ENCODE peak calls at places on chromosomes 3 and 15, in eight cellular contexts. K, F, P, O, Q, N, W and Y are unnamed samples. For H3K4me1, the result is how much of the 10 kb centered on the place peaks cover.

GRCh38 chr15:74376825-74377581 is 9.6 kb upstream of the CYP11A1 start:
- DNase-seq in K (no peak), F (peak), P (no peak), O (no peak), Q (no peak), N (peak), W (no peak), Y (no peak)

GRCh38 chr3:187694801-187695200 is 7.6 kb downstream of the RTP2 start:
- DNase-seq in K (no peak), F (no peak), P (no peak), O (no peak), Q (no peak), N (no peak), W (no peak), Y (no peak)

GRCh38 chr3:50278106-50278867 is 600 bp upstream of the LSMEM2 start:
- DNase-seq in K (no peak), F (no peak), P (no peak), O (no peak), Q (no peak), N (no peak), W (no peak), Y (no peak)

GRCh38 chr15:35470441-35470840 is 75.5 kb downstream of the DPH6 start:
- DNase-seq in K (no peak), F (no peak), P (no peak), O (no peak), Q (no peak), N (no peak), W (no peak), Y (no peak)

GRCh38 chr3:27345959-27346865 is 23.0 kb downstream of the NEK10 start:
- DNase-seq in K (no peak), F (no peak), P (no peak), O (no peak), Q (no peak), N (no peak), W (no peak), Y (no peak)

GRCh38 chr3:153927107-153927506 is 194.1 kb upstream of the ARHGEF26 start:
- DNase-seq in K (peak), F (no peak), P (no peak), O (no peak), Q (peak), N (no peak), W (no peak), Y (no peak)

GRCh38 chr15:67101981-67102929 is 36.9 kb downstream of the SMAD3 start:
- DNase-seq in K (peak), F (no peak), P (no peak), O (no peak), Q (peak), N (no peak), W (no peak), Y (no peak)

GRCh38 chr3:53675942-53676341 is 170.3 kb downstream of the CHDH start:
- DNase-seq in K (no peak), F (no peak), P (no peak), O (no peak), Q (no peak), N (no peak), W (no peak), Y (no peak)

GRCh38 chr3:177554900-177555759 is 357.8 kb upstream of the TBL1XR1 start:
- DNase-seq in K (no peak), F (no peak), P (no peak), O (peak), Q (no peak), N (no peak), W (no peak), Y (no peak)

GRCh38 chr3:194404365-194405140 is 5.5 kb upstream of the GP5 start:
- DNase-seq in K (peak), F (no peak), P (no peak), O (peak), Q (no peak), N (no peak), W (no peak), Y (no peak)

GRCh38 chr3:53709856-53710674 is 136.2 kb downstream of the CHDH start:
- DNase-seq in K (peak), F (peak), P (peak), O (peak), Q (no peak), N (peak), W (peak), Y (peak)

GRCh38 chr15:81336568-81336967 is 12.6 kb upstream of the STARD5 start:
- DNase-seq in K (peak), F (no peak), P (no peak), O (no peak), Q (no peak), N (no peak), W (no peak), Y (no peak)

GRCh38 chr3:132870596-132870995 is 148.4 kb upstream of the NPHP3 start:
- DNase-seq in K (no peak), F (no peak), P (no peak), O (no peak), Q (no peak), N (no peak), W (no peak), Y (no peak)

GRCh38 chr15:36373549-36373948 is 205.9 kb upstream of the CDIN1 start:
- DNase-seq in K (peak), F (no peak), P (no peak), O (no peak), Q (no peak), N (no peak), W (no peak), Y (no peak)

GRCh38 chr3:57949779-57950618 is 58.2 kb upstream of the FLNB start:
- DNase-seq in K (peak), F (no peak), P (peak), O (no peak), Q (no peak), N (peak), W (peak), Y (peak)

GRCh38 chr15:50028323-50028722 is 90.7 kb downstream of the ATP8B4 start:
- DNase-seq in K (no peak), F (no peak), P (no peak), O (no peak), Q (no peak), N (no peak), W (no peak), Y (no peak)

GRCh38 chr3:119469378-119470189 is 821 bp downstream of the POGLUT1 start:
- DNase-seq in K (peak), F (no peak), P (no peak), O (no peak), Q (peak), N (no peak), W (no peak), Y (no peak)

GRCh38 chr3:30915782-30916181 is 21.3 kb upstream of the GADL1 start:
- DNase-seq in K (no peak), F (no peak), P (no peak), O (no peak), Q (no peak), N (no peak), W (no peak), Y (no peak)

GRCh38 chr3:111874177-111874820 is 15.2 kb downstream of the PHLDB2 start:
- DNase-seq in K (peak), F (no peak), P (no peak), O (no peak), Q (no peak), N (no peak), W (no peak), Y (no peak)

GRCh38 chr15:99982662-99983061 is 249.4 kb upstream of the LYSMD4 start:
- DNase-seq in K (no peak), F (no peak), P (no peak), O (no peak), Q (no peak), N (no peak), W (no peak), Y (no peak)

GRCh38 chr3:73498764-73499622 is 125.7 kb downstream of the PDZRN3 start:
- DNase-seq in K (no peak), F (no peak), P (no peak), O (no peak), Q (no peak), N (no peak), W (no peak), Y (no peak)

GRCh38 chr3:187709155-187709554 is 6.8 kb upstream of the RTP2 start:
- DNase-seq in K (no peak), F (no peak), P (no peak), O (no peak), Q (no peak), N (no peak), W (no peak), Y (no peak)

GRCh38 chr3:102169915-102170479 is 264.8 kb upstream of the ZPLD1 start:
- DNase-seq in K (no peak), F (no peak), P (no peak), O (no peak), Q (no peak), N (no peak), W (no peak), Y (no peak)

GRCh38 chr15:49877117-49877860 is 241.7 kb downstream of the ATP8B4 start:
- DNase-seq in K (no peak), F (no peak), P (no peak), O (no peak), Q (no peak), N (no peak), W (no peak), Y (no peak)

GRCh38 chr3:10596746-10597448 is 91.5 kb upstream of the ATP2B2 start:
- DNase-seq in K (no peak), F (no peak), P (no peak), O (no peak), Q (no peak), N (no peak), W (no peak), Y (no peak)

GRCh38 chr15:69299451-69300128 is 878 bp downstream of the PAQR5 start:
- DNase-seq in K (no peak), F (no peak), P (no peak), O (no peak), Q (no peak), N (no peak), W (no peak), Y (no peak)

GRCh38 chr3:158768361-158768787 is 33.5 kb upstream of the MFSD1 start:
- DNase-seq in K (peak), F (peak), P (peak), O (peak), Q (no peak), N (peak), W (peak), Y (peak)

GRCh38 chr3:123767020-123767394 is 117.1 kb downstream of the MYLK start:
- DNase-seq in K (no peak), F (no peak), P (no peak), O (no peak), Q (no peak), N (no peak), W (no peak), Y (no peak)

GRCh38 chr3:45552031-45552772 is 42.3 kb upstream of the LIMD1 start:
- DNase-seq in K (no peak), F (peak), P (no peak), O (no peak), Q (no peak), N (peak), W (no peak), Y (no peak)

GRCh38 chr3:183265713-183266417 is 12.8 kb downstream of the B3GNT5 start:
- DNase-seq in K (peak), F (no peak), P (no peak), O (peak), Q (no peak), N (no peak), W (peak), Y (no peak)

GRCh38 chr3:12553921-12554391 is 2.9 kb upstream of the MKRN2 start:
- DNase-seq in K (peak), F (no peak), P (no peak), O (peak), Q (no peak), N (no peak), W (no peak), Y (peak)

GRCh38 chr3:119301001-119301400 is 6.8 kb downstream of the ARHGAP31 start:
- DNase-seq in K (no peak), F (no peak), P (peak), O (no peak), Q (no peak), N (no peak), W (no peak), Y (no peak)

GRCh38 chr3:120497318-120497717 is 46.5 kb upstream of the FSTL1 start:
- DNase-seq in K (peak), F (no peak), P (no peak), O (no peak), Q (no peak), N (no peak), W (no peak), Y (no peak)

GRCh38 chr3:110881069-110881468 is 190.5 kb upstream of the NECTIN3 start:
- DNase-seq in K (peak), F (peak), P (peak), O (peak), Q (no peak), N (peak), W (peak), Y (no peak)

GRCh38 chr3:51498871-51499790 is 684 bp downstream of the DCAF1 start:
- DNase-seq in K (peak), F (peak), P (peak), O (peak), Q (peak), N (peak), W (peak), Y (peak)
- TF ChIP-seq POLR2AphosphoS5 in K (peak), F (peak), P (no peak), O (peak), Q (peak), N (peak), W (no peak), Y (peak)

GRCh38 chr15:77081971-77082370 is 11.1 kb upstream of the TSPAN3 start:
- DNase-seq in K (no peak), F (no peak), P (no peak), O (no peak), Q (no peak), N (no peak), W (no peak), Y (no peak)

GRCh38 chr15:77083381-77084160 is 12.7 kb upstream of the TSPAN3 start:
- DNase-seq in K (peak), F (no peak), P (peak), O (peak), Q (peak), N (peak), W (peak), Y (peak)

GRCh38 chr15:77091072-77091471 is 20.2 kb upstream of the TSPAN3 start:
- DNase-seq in K (no peak), F (no peak), P (no peak), O (no peak), Q (no peak), N (peak), W (no peak), Y (no peak)

DNA sequence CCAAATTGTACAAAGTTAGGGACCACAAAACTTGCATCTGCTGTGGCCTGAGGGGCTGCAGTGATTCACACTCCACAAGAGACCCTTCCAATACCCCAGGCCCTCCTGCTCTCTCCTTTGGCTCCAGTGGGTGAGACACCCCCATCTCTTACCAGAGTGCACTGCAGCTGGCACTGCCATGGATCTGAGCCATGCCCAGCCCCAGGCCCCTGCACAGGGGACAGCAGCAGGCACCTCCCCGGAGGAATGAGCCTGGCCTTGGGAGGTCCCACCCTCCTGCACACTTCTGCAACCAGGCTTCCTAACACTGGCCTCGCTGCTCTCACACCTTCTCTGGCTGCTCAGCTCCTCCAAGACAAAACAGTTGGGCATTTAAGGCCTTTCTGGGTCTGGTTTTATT is 16.3 kb upstream of the TSPAN3 start:
- DNase-seq in K (no peak), F (no peak), P (no peak), O (no peak), Q (no peak), N (peak), W (no peak), Y (no peak)
- TF ChIP-seq POLR2A in K (no peak), F (no peak), P (no peak), O (no peak), Q (no peak), N (no peak), W (no peak), Y (no peak)

DNA sequence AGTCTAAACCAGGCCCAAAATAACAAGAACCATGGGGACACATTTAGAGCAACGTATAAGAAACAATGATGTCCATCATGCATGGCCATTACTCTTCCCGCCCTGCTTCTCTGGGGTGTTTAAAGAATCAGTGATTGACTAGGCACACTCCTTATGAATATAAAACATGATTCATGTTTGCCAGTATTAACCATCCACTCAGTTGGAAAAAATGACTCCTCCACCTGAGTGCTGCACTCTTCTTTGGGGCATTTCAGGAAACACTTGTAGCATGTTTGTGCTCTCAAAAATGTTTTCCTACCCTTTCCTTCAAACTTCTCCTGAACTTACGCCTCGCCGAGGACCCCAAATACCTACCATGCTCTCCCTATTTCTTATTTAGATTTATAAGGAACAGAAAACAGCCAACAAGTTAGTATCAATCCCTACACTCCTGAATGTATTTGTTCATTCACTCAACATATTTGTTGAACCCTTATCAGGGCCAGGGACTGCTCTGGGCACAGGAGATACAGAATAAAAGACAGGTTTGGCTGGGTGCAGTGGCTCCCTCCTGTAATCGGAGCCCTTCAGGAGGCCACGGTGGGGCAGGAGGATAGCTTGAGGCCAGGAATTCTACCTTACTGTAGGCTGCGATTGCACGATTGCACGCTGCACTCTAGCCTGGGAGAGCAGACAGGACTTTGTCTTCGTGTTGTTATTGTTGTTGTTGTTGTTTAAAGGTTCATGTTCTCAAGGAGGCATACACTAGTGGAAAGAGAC is 137.0 kb downstream of the TMCO5A start:
- DNase-seq in K (no peak), F (no peak), P (no peak), O (no peak), Q (no peak), N (no peak), W (peak), Y (peak)
- H3K4me1 ChIP-seq in K (under half), F (half or more), P (under half), O (under half), Q (under half), N (under half), W (under half), Y (under half)

GRCh38 chr15:63480441-63480821 is 24.0 kb upstream of the USP3 start:
- DNase-seq in K (no peak), F (no peak), P (no peak), O (no peak), Q (no peak), N (no peak), W (no peak), Y (no peak)
- TF ChIP-seq POLR2AphosphoS5 in K (no peak), F (no peak), P (no peak), O (no peak), Q (no peak), N (no peak), W (no peak), Y (no peak)

GRCh38 chr3:47282424-47283192 is at the start of the genes KIF9 and KLHL18:
- DNase-seq in K (peak), F (peak), P (peak), O (peak), Q (peak), N (peak), W (peak), Y (peak)
- TF ChIP-seq POLR2A in K (peak), F (peak), P (no peak), O (peak), Q (peak), N (peak), W (no peak), Y (peak)

GRCh38 chr15:90187257-90187868 is 13.8 kb upstream of the SEMA4B start:
- DNase-seq in K (no peak), F (no peak), P (no peak), O (no peak), Q (no peak), N (no peak), W (no peak), Y (no peak)
- H3K4me1 ChIP-seq in K (under half), F (half or more), P (under half), O (half or more), Q (under half), N (half or more), W (under half), Y (half or more)

GRCh38 chr3:106826861-106827311 is 550.4 kb upstream of the CCDC54 start:
- DNase-seq in K (peak), F (no peak), P (no peak), O (no peak), Q (no peak), N (no peak), W (no peak), Y (no peak)
- TF ChIP-seq POLR2AphosphoS5 in K (no peak), F (no peak), P (no peak), O (no peak), Q (no peak), N (no peak), W (no peak), Y (no peak)

DNA sequence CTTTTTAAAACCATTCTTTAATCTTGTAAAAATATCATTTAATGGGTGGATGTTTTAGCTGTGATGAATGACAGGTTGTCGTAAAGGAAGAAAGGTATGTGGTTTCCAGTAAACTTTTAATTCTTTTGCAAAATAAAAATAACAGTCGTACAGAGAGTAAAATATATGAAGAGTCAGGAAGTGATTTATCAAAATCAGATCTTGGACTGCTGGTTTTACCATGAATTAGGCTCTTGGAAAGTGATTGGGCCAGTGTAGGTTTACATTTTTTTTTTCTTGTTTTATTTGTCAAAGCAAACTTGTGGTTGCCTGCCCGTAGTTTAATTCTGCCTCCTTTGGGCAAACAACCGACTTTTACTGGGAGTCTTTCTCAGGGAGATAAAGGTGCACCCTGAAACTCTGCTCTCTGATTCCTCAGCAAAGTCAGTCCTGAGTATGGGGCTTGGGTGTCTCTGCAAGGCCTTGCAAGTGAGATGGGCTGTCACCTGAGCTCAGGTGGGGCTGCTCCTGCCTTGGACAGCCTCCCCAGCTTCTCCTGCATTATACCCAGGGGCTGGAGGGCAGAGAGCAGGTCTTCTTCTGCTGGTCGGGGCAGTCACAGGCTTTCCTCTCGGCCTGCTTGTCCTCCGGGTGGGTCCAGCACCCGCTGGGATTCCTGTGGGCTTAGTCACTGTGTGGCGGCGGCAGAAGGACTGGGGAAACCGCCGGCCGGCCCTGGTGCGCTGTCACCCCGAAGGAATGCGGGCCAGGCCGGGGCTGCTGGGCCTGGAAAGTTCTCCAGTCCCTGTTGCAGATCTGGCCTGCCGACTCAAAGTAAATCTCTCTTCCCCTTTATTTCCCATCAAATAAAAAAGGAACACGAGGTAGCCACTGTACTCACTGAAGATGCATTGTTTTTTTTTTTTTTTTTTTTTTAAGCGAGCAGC is 79.0 kb downstream of the IGF1R start:
- DNase-seq in K (peak), F (peak), P (peak), O (peak), Q (no peak), N (peak), W (peak), Y (peak)
- TF ChIP-seq POLR2A in K (no peak), F (no peak), P (no peak), O (no peak), Q (no peak), N (no peak), W (no peak), Y (no peak)